ENCODE peak calls at places on chromosomes 1 and 21, in four cellular contexts. E, J, Z and Y are unnamed samples.

GRCh38 chr21:42332557-42332956 is 17.3 kb upstream of the TFF3 start:
- DNase-seq in E (no peak), J (no peak), Z (no peak), Y (no peak)

GRCh38 chr1:161330346-161330745 is 16.2 kb downstream of the SDHC start:
- DNase-seq in E (no peak), J (no peak), Z (no peak), Y (no peak)

GRCh38 chr1:8408151-8408839 is 90.4 kb downstream of the SLC45A1 start:
- DNase-seq in E (no peak), J (no peak), Z (peak), Y (peak)

GRCh38 chr1:101683561-101683960 is 313.2 kb downstream of the OLFM3 start:
- DNase-seq in E (no peak), J (no peak), Z (no peak), Y (no peak)

GRCh38 chr1:66773227-66773626 is 21.0 kb downstream of the DYNLT5 start:
- DNase-seq in E (no peak), J (no peak), Z (no peak), Y (no peak)

GRCh38 chr1:236494586-236495207 is 29.1 kb upstream of the LGALS8 start:
- DNase-seq in E (no peak), J (no peak), Z (no peak), Y (no peak)

GRCh38 chr21:45027241-45028196 is 46.9 kb upstream of the ADARB1 start:
- DNase-seq in E (no peak), J (peak), Z (no peak), Y (no peak)

GRCh38 chr1:184684285-184685077 is 70.2 kb downstream of the EDEM3 start:
- DNase-seq in E (no peak), J (no peak), Z (peak), Y (no peak)

GRCh38 chr21:34519013-34519412 is 7.0 kb upstream of the KCNE1 start:
- DNase-seq in E (no peak), J (no peak), Z (no peak), Y (no peak)

GRCh38 chr1:42432714-42433113 is 23.1 kb downstream of the ZMYND12 start:
- DNase-seq in E (no peak), J (no peak), Z (no peak), Y (no peak)

GRCh38 chr1:109924316-109924715 is 13.7 kb downstream of the CSF1 start:
- DNase-seq in E (no peak), J (no peak), Z (no peak), Y (no peak)

GRCh38 chr1:22262583-22262982 is 119.7 kb upstream of the WNT4 start:
- DNase-seq in E (no peak), J (no peak), Z (peak), Y (no peak)

GRCh38 chr1:182589520-182589919 is 464 bp upstream of the RNASEL start:
- DNase-seq in E (no peak), J (no peak), Z (no peak), Y (no peak)
- H3K4me3 ChIP-seq in E (no peak), J (peak), Z (no peak), Y (no peak)

DNA sequence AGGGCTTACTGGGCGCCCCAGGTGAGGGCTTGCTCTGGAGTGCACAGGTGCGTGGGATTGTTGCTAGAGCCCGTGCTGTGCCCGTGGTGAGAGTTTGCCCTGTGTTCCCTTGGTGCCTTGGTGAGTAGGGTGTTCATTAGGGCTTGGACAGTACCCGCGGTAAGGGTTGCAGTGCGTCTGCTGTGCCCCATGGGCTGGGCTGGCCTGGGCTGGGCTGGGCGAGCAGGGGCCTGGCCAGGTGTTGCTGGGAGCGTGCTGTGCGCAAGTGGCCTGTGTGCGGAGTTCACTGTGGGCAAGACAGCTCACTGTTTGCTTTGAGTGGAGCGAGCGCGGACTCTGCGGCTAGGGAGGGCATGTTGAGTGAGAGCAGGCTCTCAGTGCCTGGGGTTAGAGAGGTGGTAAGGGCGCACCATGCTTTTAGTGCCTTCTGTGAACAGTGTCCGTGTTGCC is 724 bp downstream of the CR1L start:
- DNase-seq in E (no peak), J (no peak), Z (no peak), Y (no peak)
- H3K4me3 ChIP-seq in E (no peak), J (peak), Z (no peak), Y (peak)

GRCh38 chr21:22201142-22201541 is 1202.9 kb downstream of the NCAM2 start:
- DNase-seq in E (no peak), J (no peak), Z (no peak), Y (no peak)
- H3K4me3 ChIP-seq in E (no peak), J (no peak), Z (no peak), Y (no peak)

GRCh38 chr1:82565146-82565545 is 764.4 kb downstream of the ADGRL2 start:
- DNase-seq in E (peak), J (no peak), Z (peak), Y (peak)
- H3K4me3 ChIP-seq in E (no peak), J (no peak), Z (no peak), Y (no peak)

DNA sequence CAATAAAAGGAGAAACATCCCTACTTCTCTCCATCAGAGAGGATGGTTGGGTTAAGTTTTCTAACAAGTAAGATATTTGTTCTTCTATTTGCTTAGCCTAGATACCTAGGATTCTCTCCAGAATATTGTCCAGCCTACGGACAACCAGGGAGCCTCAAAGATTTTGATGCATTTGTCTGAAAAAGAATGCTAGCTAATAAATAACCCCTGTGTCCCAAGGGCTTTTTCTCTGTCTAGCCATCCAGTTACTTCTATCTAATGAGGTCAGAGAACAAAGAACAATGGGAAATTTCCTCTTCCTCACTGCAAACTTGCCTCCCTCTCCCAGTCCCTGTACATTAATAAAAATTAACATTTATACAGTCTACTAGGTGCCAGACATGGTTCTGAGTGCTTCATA is 810 bp downstream of the RGS5 start:
- DNase-seq in E (no peak), J (no peak), Z (no peak), Y (no peak)
- H3K4me3 ChIP-seq in E (no peak), J (no peak), Z (no peak), Y (no peak)

DNA sequence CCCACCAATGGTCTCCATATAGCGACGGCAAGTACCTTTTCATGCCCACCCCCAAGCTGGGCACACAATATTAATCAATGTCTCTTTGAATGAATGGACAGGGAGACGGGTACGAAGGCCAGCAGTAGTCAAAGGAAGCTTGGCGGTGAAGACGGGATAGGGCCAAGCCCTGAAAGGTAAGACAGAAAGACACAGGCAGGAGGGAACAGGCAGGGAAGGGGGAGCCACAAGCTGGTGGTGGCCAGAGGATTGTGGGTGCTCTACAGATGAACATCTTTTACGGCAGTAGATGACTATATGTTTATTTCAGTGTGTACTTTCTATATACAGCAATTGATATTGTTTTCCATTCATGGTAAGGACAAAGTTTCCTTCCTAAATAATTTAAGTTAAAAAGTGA is 16.3 kb downstream of the CAPZB start:
- DNase-seq in E (no peak), J (no peak), Z (no peak), Y (no peak)
- H3K4me3 ChIP-seq in E (no peak), J (no peak), Z (no peak), Y (no peak)

DNA sequence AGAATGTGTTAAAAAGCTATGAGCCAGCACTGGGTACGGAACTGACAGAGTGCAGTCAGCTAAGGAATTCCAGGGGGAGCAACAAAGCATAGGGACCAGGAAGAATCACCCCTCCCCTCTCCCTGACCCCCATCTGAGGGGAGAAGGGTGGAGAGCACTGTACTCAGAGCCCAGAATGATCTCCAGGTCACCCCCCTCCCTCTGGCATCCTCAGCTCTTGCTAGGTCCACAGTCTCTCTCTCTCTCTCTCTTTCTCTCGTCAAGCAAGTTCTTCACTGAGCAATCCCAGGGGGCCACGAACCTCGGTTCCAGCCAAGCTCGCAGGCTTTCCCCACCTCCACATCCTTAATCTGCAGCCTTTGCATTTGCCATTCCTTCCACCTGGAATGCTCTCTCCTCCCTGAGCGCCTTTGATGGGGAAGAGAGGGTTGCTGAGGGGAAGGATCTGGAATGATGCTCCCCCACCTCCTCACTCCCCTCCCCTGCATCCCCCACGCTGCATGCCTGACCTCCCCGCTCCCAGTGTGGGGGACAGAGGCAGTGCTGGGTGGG is 6.7 kb upstream of the WASF2 start:
- DNase-seq in E (no peak), J (no peak), Z (no peak), Y (no peak)
- H3K4me3 ChIP-seq in E (no peak), J (no peak), Z (no peak), Y (no peak)

GRCh38 chr1:31551206-31551605 is 25.1 kb upstream of the TINAGL1 start:
- DNase-seq in E (no peak), J (no peak), Z (no peak), Y (no peak)

GRCh38 chr1:31548518-31548898 is 27.8 kb upstream of the TINAGL1 start:
- DNase-seq in E (no peak), J (no peak), Z (no peak), Y (no peak)

GRCh38 chr1:31545927-31546540 is 30.3 kb upstream of the TINAGL1 start:
- DNase-seq in E (no peak), J (no peak), Z (no peak), Y (no peak)

GRCh38 chr1:31549807-31550620 is 26.3 kb upstream of the TINAGL1 start:
- DNase-seq in E (no peak), J (no peak), Z (no peak), Y (no peak)

GRCh38 chr1:31548899-31549806 is 27.2 kb upstream of the TINAGL1 start:
- DNase-seq in E (peak), J (peak), Z (peak), Y (peak)
- H3K4me3 ChIP-seq in E (peak), J (no peak), Z (no peak), Y (peak)

DNA sequence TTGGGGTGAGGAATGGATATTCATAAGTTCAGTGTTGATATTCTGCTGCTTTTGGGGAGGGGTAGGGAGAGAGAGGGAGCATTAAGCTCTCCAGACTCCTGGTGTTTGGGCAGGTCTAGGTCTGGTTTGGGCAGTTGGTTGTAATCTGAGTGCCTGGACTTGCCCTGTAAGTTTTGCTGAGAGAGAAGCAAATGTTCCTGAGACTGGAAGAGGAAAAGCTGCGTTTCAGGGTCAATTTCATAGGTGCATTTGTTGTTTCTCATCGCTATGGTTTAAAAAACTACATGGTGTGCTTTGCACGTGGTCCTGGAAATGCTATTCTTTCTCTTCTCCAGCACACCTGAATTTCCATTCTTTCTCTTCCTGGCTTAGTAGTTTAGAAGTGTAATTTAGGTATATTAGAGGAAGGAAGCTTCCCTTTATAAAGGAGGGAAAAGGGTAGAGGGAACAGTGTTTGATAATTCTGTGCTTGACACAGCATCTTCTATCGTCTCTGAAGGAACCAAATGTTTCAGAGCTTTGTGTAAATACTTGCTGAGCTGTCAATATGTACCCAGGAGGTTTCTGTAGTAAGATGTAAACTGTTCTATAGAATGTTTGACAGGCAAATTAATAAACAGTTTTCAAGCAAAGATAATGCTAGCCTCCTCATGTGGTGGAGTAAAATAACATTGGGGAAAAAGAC is 6.3 kb downstream of the ARID1A start:
- DNase-seq in E (no peak), J (no peak), Z (peak), Y (no peak)
- H3K4me3 ChIP-seq in E (no peak), J (no peak), Z (no peak), Y (no peak)

DNA sequence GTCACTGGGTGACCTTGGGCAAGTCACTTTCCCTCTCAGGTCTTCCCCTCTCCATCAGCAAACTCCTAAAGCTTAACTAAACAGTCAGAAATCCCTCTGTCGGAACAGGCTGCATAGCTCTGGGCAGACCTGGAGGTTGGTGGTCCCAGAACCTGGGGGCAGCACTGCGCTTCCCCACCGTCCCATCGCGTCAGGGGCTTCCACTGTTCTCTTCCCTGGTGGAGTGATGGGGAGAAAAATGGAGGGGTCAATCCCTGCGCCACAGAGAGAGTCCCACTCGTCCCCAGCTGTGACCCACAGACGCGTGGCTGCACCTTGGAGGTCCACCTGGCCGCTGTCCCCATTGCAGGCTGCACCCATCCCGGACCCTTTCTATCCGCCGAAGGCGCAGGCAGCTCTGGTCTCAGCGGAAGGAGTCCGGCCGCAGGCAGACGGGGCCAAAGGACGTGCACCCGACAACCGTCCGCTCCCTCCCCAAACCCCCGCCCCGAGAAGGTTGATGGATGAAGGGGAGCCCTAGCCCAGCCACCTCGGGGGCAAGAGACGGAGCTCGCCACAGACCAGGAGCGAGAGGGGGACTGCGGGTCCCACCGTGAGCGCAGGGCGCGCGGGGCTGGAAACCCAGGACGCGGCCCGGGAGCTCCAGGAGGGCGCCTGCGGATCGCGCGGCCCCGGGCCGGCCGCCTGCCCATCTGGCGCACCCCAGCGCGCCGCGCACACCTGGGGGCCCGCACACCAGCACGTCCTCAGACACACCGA is 585 bp upstream of the WNT3A start:
- DNase-seq in E (no peak), J (no peak), Z (no peak), Y (no peak)
- H3K4me3 ChIP-seq in E (peak), J (no peak), Z (no peak), Y (no peak)